ENCODE peak calls at places on chromosomes 1 and 21, in four cellular contexts. V, D, F and K are unnamed samples.

GRCh38 chr1:237953238-237953637 is 62.5 kb upstream of the ZP4 start:
- DNase-seq in V (no peak), D (no peak), F (no peak), K (no peak)

GRCh38 chr1:180953791-180954721 is 41.4 kb downstream of the KIAA1614 start:
- DNase-seq in V (peak; percentile 67), D (peak; percentile 49), F (peak; percentile 64), K (peak; percentile 9)

GRCh38 chr21:44749759-44750674 is 38.6 kb upstream of the TSPEAR start:
- DNase-seq in V (no peak), D (no peak), F (no peak), K (no peak)

GRCh38 chr21:29676395-29676794 is 263.4 kb downstream of the GRIK1 start:
- DNase-seq in V (no peak), D (no peak), F (no peak), K (no peak)

GRCh38 chr1:54610601-54611580 is 12.4 kb downstream of the FAM151A start:
- DNase-seq in V (no peak), D (no peak), F (no peak), K (no peak)

GRCh38 chr1:199551967-199552565 is 475.4 kb upstream of the NR5A2 start:
- DNase-seq in V (peak; percentile 84), D (no peak), F (no peak), K (peak; percentile 29)

GRCh38 chr1:243447342-243447741 is 191.5 kb downstream of the SDCCAG8 start:
- DNase-seq in V (peak; percentile 73), D (peak; percentile 40), F (no peak), K (peak; percentile 44)

GRCh38 chr1:153100241-153100640 is 5.9 kb upstream of the SPRR2E start:
- DNase-seq in V (no peak), D (no peak), F (no peak), K (peak; percentile 18)

GRCh38 chr1:81547261-81547911 is 253.3 kb upstream of the ADGRL2 start:
- DNase-seq in V (no peak), D (no peak), F (no peak), K (no peak)

GRCh38 chr21:41966872-41967621 is 13.2 kb upstream of the C2CD2 start:
- DNase-seq in V (no peak), D (no peak), F (no peak), K (no peak)

GRCh38 chr1:203911806-203912205 is 50.4 kb downstream of the SNRPE start:
- DNase-seq in V (peak; percentile 33), D (no peak), F (no peak), K (no peak)

GRCh38 chr1:109279615-109280278 is 3.2 kb downstream of the PSRC1 start:
- DNase-seq in V (no peak), D (no peak), F (no peak), K (no peak)

GRCh38 chr1:36766481-36766880 is 267.8 kb downstream of the GRIK3 start:
- DNase-seq in V (no peak), D (no peak), F (no peak), K (no peak)

GRCh38 chr1:78005755-78006154 is 1.0 kb downstream of the DNAJB4 start:
- DNase-seq in V (peak; percentile 95), D (no peak), F (no peak), K (peak; percentile 46)

GRCh38 chr1:218985424-218985823 is 188.3 kb upstream of the LYPLAL1 start:
- DNase-seq in V (no peak), D (no peak), F (no peak), K (no peak)

GRCh38 chr1:62384276-62385005 is 52.4 kb upstream of the USP1 start:
- DNase-seq in V (peak; percentile 86), D (no peak), F (no peak), K (peak; percentile 93)

GRCh38 chr21:15617968-15618367 is 111.8 kb upstream of the USP25 start:
- DNase-seq in V (peak; percentile 74), D (no peak), F (no peak), K (peak; percentile 66)

GRCh38 chr1:244837597-244838258 is 2.3 kb downstream of the COX20 start:
- DNase-seq in V (no peak), D (no peak), F (no peak), K (no peak)
- H3K4me3 ChIP-seq in V (peak overlapping the region; percentile 66), D (no peak overlapping the region), F (no peak overlapping the region), K (peak overlapping the region; percentile 69)

GRCh38 chr1:76868916-76869315 is 1.6 kb downstream of the ST6GALNAC5 start:
- DNase-seq in V (no peak), D (no peak), F (no peak), K (no peak)
- H3K4me3 ChIP-seq in V (no peak overlapping the region), D (peak overlapping the region; percentile 55), F (no peak overlapping the region), K (peak overlapping the region; percentile 63)

GRCh38 chr1:226702318-226702956 is 36.6 kb downstream of the ITPKB start:
- DNase-seq in V (peak; percentile 62), D (peak; percentile 73), F (no peak), K (peak; percentile 45)
- H3K4me3 ChIP-seq in V (no peak overlapping the region), D (peak overlapping the region; percentile 64), F (peak overlapping the region; percentile 51), K (peak overlapping the region; percentile 57)

GRCh38 chr1:241749041-241749798 is 97.1 kb downstream of the WDR64 start:
- DNase-seq in V (peak; percentile 33), D (no peak), F (no peak), K (peak; percentile 85)
- H3K4me3 ChIP-seq in V (peak overlapping the region; percentile 26), D (peak overlapping the region; percentile 42), F (no peak overlapping the region), K (peak overlapping the region; percentile 2)

DNA sequence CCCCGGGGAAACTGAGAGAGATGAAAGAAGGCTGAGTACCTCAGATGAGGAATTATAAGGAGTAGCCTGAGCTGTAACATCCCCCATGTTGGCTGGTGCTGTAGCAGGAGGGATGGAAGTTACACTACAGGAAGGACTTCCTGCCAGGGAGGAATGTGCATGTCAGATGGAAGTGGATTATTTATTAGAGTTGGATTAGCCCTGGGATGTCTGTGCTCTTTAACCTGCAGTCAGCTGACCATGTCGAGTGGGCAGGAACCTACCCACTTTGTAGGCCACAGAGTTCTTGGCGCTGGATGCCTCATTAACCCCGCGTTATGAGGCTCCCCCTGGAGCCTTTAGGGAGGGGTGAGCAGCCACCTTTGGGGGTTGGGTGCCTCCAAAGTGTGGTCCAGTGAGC is 757 bp upstream of the SEMA4A start:
- DNase-seq in V (no peak), D (no peak), F (no peak), K (no peak)
- H3K4me3 ChIP-seq in V (no peak overlapping the region), D (no peak overlapping the region), F (no peak overlapping the region), K (no peak overlapping the region)

GRCh38 chr1:85581802-85582686 is 1.5 kb downstream of the CCN1 start:
- DNase-seq in V (peak; percentile 88), D (no peak), F (no peak), K (no peak)

GRCh38 chr1:85580046-85580411 is 532 bp upstream of the CCN1 start:
- DNase-seq in V (peak; percentile 77), D (no peak), F (no peak), K (peak; percentile 35)

GRCh38 chr1:85582687-85583354 is 2.3 kb downstream of the CCN1 start:
- DNase-seq in V (peak; percentile 74), D (no peak), F (no peak), K (no peak)

GRCh38 chr1:85579619-85580018 is 942 bp upstream of the CCN1 start:
- DNase-seq in V (peak; percentile 87), D (no peak), F (no peak), K (no peak)

DNA sequence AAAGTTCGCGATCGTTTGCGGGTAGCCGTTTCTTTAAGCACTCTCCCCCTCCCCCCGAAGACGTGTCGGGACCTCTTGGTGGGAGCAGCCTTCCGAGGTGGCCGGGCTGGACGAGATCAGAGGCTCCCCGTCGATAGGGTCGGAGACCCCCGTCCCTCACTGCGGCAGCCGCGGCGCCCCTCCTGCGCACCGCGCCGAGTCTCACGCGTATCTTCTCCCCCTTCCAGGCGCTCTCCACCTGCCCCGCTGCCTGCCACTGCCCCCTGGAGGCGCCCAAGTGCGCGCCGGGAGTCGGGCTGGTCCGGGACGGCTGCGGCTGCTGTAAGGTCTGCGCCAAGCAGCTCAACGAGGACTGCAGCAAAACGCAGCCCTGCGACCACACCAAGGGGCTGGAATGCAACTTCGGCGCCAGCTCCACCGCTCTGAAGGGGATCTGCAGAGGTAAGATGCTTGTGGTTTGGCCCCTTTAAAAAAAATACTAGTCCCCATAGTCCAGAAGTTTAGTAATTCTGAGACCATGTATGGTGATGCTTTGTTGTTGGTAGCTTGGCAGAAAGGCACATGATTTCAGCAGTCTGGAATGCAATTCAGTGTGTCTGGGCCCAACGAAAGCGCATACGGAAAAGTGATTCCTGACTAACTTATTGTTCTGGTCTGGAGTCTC is 709 bp downstream of the CCN1 start:
- DNase-seq in V (peak; percentile 89), D (peak; percentile 54), F (no peak), K (peak; percentile 65)
- H3K4me3 ChIP-seq in V (peak overlapping the region; percentile 75), D (peak overlapping the region; percentile 91), F (no peak overlapping the region), K (peak overlapping the region; percentile 71)

GRCh38 chr1:32743380-32744062 is 41.0 kb upstream of the SYNC start:
- DNase-seq in V (no peak), D (no peak), F (no peak), K (no peak)
- H3K4me3 ChIP-seq in V (no peak overlapping the region), D (no peak overlapping the region), F (no peak overlapping the region), K (no peak overlapping the region)

DNA sequence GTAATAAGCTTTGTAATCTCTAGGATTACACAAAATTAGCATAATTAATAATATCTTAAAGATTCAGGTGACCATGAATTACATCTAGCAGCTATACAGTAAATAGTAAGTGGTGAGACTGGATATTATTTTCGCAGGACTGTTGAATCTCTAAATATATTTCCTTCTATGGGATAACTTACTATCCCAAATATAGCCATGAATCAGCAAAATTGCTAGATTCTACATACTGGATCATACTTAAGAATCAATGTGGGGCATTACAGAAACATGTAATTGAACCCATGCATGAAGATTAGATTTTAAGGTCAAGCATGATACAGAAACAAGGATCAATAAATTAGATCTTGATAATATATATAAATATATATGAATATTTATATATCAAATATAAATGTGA is 1203.4 kb downstream of the BRINP3 start:
- DNase-seq in V (no peak), D (no peak), F (no peak), K (no peak)
- H3K4me3 ChIP-seq in V (no peak overlapping the region), D (no peak overlapping the region), F (no peak overlapping the region), K (no peak overlapping the region)

GRCh38 chr1:201480231-201481003 is 11.4 kb upstream of the PHLDA3 start:
- DNase-seq in V (peak; percentile 92), D (peak; percentile 71), F (peak; percentile 63), K (no peak)
- H3K4me3 ChIP-seq in V (no peak overlapping the region), D (peak overlapping the region; percentile 39), F (peak overlapping the region; percentile 34), K (peak overlapping the region; percentile 24)

DNA sequence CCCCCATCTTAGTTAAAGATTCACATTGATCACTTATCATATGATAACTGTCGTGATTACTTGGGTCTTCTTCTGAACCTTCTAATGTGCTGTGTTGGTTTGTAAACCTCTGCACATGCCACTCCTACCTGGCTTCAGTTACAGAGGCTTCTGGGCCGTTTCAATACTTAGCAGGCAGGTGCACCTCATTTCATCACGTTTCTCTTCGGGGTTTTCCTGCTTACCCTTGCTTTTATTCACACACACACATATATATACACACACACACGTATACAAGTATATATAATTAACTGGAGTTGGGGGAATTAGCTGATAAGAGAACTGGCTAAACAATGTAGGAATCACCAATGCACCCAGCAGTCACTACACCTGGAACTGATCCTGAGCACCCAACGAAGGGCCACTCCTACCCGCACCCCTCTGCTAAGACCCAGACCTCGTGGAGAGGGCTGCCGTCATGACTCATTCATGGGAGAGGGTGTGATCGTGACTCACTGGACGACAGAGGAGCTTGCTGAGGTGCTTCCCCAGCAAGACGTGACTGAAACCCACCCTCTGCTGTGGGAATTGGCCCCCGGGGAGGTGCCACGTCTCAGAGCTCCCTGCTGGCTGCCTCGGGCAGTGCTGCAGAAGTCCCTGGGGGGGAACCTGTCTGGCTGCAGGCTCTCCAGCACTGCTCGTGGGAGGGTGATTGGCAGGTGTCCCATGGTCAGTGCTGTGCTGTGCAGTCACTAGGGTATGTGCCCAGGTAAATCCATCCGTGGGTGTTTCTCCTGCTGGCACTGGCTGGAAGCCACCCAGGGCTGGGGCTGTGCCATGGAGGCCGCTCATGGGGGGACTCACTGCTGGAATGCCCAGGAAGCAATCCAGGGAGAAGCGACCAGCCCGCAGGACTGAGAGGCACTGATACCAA is 166.6 kb downstream of the DYRK1A start:
- DNase-seq in V (peak; percentile 10), D (no peak), F (no peak), K (no peak)
- H3K4me3 ChIP-seq in V (no peak overlapping the region), D (no peak overlapping the region), F (no peak overlapping the region), K (no peak overlapping the region)